ENCODE peak calls at places on chromosomes 12 and 14, in nine cellular contexts. N is GM13977; O is GOT3; G is HCT116; Z is CD4-positive, alpha-beta T cell; U is GM20000; H is Daoy; T is endothelial cell; K is activated T-cell treated with anti-CD3 and anti-CD28 coated beads for 48 hours. F is an unnamed sample.

GRCh38 chr12:12266873-12267634 is at the start of gene LRP6:
- DNase-seq in N (peak; percentile 88), O (peak; percentile 87), G (peak; percentile 88), Z (peak; percentile 70), U (peak; percentile 91), H (peak; percentile 88), T (peak; percentile 91), K (peak; percentile 75), F (peak; percentile 93)

GRCh38 chr12:65170245-65170881 is 980 bp downstream of the LEMD3 start:
- DNase-seq in N (peak; percentile 76), O (peak; percentile 99), G (peak; percentile 28), Z (peak; percentile 65), U (peak; percentile 82), H (peak; percentile 74), T (peak; percentile 60), K (peak; percentile 59), F (peak; percentile 45)

GRCh38 chr12:130706885-130707570 is 9.1 kb downstream of the RIMBP2 start:
- DNase-seq in N (no peak), O (no peak), G (no peak), Z (no peak), U (no peak), H (no peak), T (no peak), K (no peak), F (no peak)

GRCh38 chr14:51576899-51577298 is 74.8 kb upstream of the FRMD6 start:
- DNase-seq in N (no peak), O (no peak), G (no peak), Z (no peak), U (no peak), H (no peak), T (no peak), K (no peak), F (no peak)

GRCh38 chr12:101204598-101205304 is 5.3 kb downstream of the SLC5A8 start:
- DNase-seq in N (no peak), O (no peak), G (no peak), Z (no peak), U (no peak), H (peak; percentile 15), T (no peak), K (no peak), F (no peak)

GRCh38 chr14:103574104-103574503 is 11.3 kb downstream of the COA8 start:
- DNase-seq in N (no peak), O (no peak), G (no peak), Z (no peak), U (no peak), H (no peak), T (no peak), K (no peak), F (no peak)

GRCh38 chr12:131385313-131386166 is 325.4 kb upstream of the SFSWAP start:
- DNase-seq in N (no peak), O (no peak), G (no peak), Z (no peak), U (no peak), H (no peak), T (no peak), K (no peak), F (no peak)

GRCh38 chr14:52021971-52022600 is 32.7 kb downstream of the RTRAF start:
- DNase-seq in N (peak; percentile 62), O (no peak), G (no peak), Z (no peak), U (peak; percentile 50), H (no peak), T (no peak), K (no peak), F (no peak)

GRCh38 chr14:89221109-89221508 is 195.9 kb downstream of the FOXN3 start:
- DNase-seq in N (no peak), O (no peak), G (no peak), Z (no peak), U (no peak), H (peak; percentile 64), T (no peak), K (no peak), F (peak; percentile 67)

GRCh38 chr14:77238996-77239395 is 32.0 kb downstream of the NGB start:
- DNase-seq in N (no peak), O (no peak), G (no peak), Z (no peak), U (no peak), H (no peak), T (no peak), K (no peak), F (no peak)

GRCh38 chr12:95790025-95790911 is at the start of gene NTN4:
- DNase-seq in N (peak; percentile 64), O (no peak), G (no peak), Z (no peak), U (peak; percentile 78), H (peak; percentile 75), T (peak; percentile 40), K (peak; percentile 15), F (peak; percentile 35)

GRCh38 chr14:71680733-71681387 is 251.4 kb upstream of the RGS6 start:
- DNase-seq in N (no peak), O (no peak), G (no peak), Z (no peak), U (no peak), H (no peak), T (no peak), K (no peak), F (no peak)

GRCh38 chr12:29081101-29081500 is 68.0 kb upstream of the FAR2 start:
- DNase-seq in N (no peak), O (no peak), G (no peak), Z (no peak), U (no peak), H (no peak), T (no peak), K (no peak), F (no peak)

GRCh38 chr12:46663297-46663696 is 162.5 kb downstream of the SLC38A4 start:
- DNase-seq in N (no peak), O (no peak), G (no peak), Z (no peak), U (no peak), H (peak; percentile 28), T (no peak), K (no peak), F (no peak)

GRCh38 chr12:16225692-16226091 is 51.8 kb downstream of the SLC15A5 start:
- DNase-seq in N (no peak), O (no peak), G (no peak), Z (no peak), U (no peak), H (no peak), T (no peak), K (no peak), F (no peak)

GRCh38 chr14:54776361-54777001 is 126.1 kb downstream of the GCH1 start:
- DNase-seq in N (peak; percentile 56), O (peak; percentile 2), G (no peak), Z (peak; percentile 13), U (peak; percentile 48), H (peak; percentile 78), T (no peak), K (peak; percentile 78), F (peak; percentile 55)

GRCh38 chr14:34662558-34663088 is 32.7 kb upstream of the SNX6 start:
- DNase-seq in N (no peak), O (no peak), G (no peak), Z (no peak), U (no peak), H (no peak), T (no peak), K (no peak), F (no peak)

F was measured in NCI-H345.